ENCODE peak calls at places on chromosomes 16 and 17, in nine cellular contexts. One of them, this sample, is unnamed. For H3K4me1, the result is how much of the 10 kb centered on the place peaks cover.

GRCh38 chr16:54489225-54489781 is 202.7 kb upstream of the IRX3 start:
- DNase-seq in esophagus muscularis mucosa: no peak
- DNase-seq in GM12878: no peak
- DNase-seq in ovary: no peak
- DNase-seq in suprapubic skin: no peak
- DNase-seq in upper lobe of left lung: no peak
- DNase-seq in H1: no peak
- DNase-seq in A549: no peak
- DNase-seq in sigmoid colon: no peak
- DNase-seq in this sample: peak

GRCh38 chr16:53498984-53499383 is 4.0 kb downstream of the AKTIP start:
- DNase-seq in esophagus muscularis mucosa: peak
- DNase-seq in GM12878: no peak
- DNase-seq in ovary: no peak
- DNase-seq in suprapubic skin: no peak
- DNase-seq in upper lobe of left lung: no peak
- DNase-seq in H1: no peak
- DNase-seq in A549: no peak
- DNase-seq in sigmoid colon: no peak
- DNase-seq in this sample: no peak

GRCh38 chr17:42618442-42619150 is 9.1 kb downstream of the TUBG1 start:
- DNase-seq in esophagus muscularis mucosa: no peak
- DNase-seq in GM12878: peak
- DNase-seq in ovary: no peak
- DNase-seq in suprapubic skin: no peak
- DNase-seq in upper lobe of left lung: no peak
- DNase-seq in H1: peak
- DNase-seq in A549: peak
- DNase-seq in sigmoid colon: no peak
- DNase-seq in this sample: peak

GRCh38 chr16:80337786-80338185 is 203.0 kb upstream of the DYNLRB2 start:
- DNase-seq in esophagus muscularis mucosa: no peak
- DNase-seq in GM12878: no peak
- DNase-seq in ovary: no peak
- DNase-seq in suprapubic skin: no peak
- DNase-seq in upper lobe of left lung: no peak
- DNase-seq in H1: peak
- DNase-seq in A549: no peak
- DNase-seq in sigmoid colon: no peak
- DNase-seq in this sample: no peak

GRCh38 chr16:11681526-11681925 is 13.3 kb downstream of the SNN start:
- DNase-seq in esophagus muscularis mucosa: no peak
- DNase-seq in GM12878: no peak
- DNase-seq in ovary: no peak
- DNase-seq in suprapubic skin: peak
- DNase-seq in upper lobe of left lung: no peak
- DNase-seq in H1: no peak
- DNase-seq in A549: no peak
- DNase-seq in sigmoid colon: peak
- DNase-seq in this sample: peak

GRCh38 chr17:9259419-9259818 is 238.1 kb downstream of the NTN1 start:
- DNase-seq in esophagus muscularis mucosa: no peak
- DNase-seq in GM12878: no peak
- DNase-seq in ovary: no peak
- DNase-seq in suprapubic skin: no peak
- DNase-seq in upper lobe of left lung: no peak
- DNase-seq in H1: no peak
- DNase-seq in A549: no peak
- DNase-seq in sigmoid colon: no peak
- DNase-seq in this sample: no peak

GRCh38 chr16:64437706-64438329 is 684.0 kb downstream of the CDH11 start:
- DNase-seq in esophagus muscularis mucosa: no peak
- DNase-seq in GM12878: no peak
- DNase-seq in ovary: no peak
- DNase-seq in suprapubic skin: no peak
- DNase-seq in upper lobe of left lung: no peak
- DNase-seq in H1: no peak
- DNase-seq in A549: no peak
- DNase-seq in sigmoid colon: no peak
- DNase-seq in this sample: no peak

GRCh38 chr17:33267279-33267790 is 25.8 kb downstream of the ASIC2 start:
- DNase-seq in esophagus muscularis mucosa: no peak
- DNase-seq in GM12878: no peak
- DNase-seq in ovary: no peak
- DNase-seq in suprapubic skin: no peak
- DNase-seq in upper lobe of left lung: no peak
- DNase-seq in H1: no peak
- DNase-seq in A549: peak
- DNase-seq in sigmoid colon: no peak
- DNase-seq in this sample: no peak

GRCh38 chr17:19024101-19025078 is 19.8 kb upstream of the FAM83G start:
- DNase-seq in esophagus muscularis mucosa: no peak
- DNase-seq in GM12878: no peak
- DNase-seq in ovary: no peak
- DNase-seq in suprapubic skin: peak
- DNase-seq in upper lobe of left lung: peak
- DNase-seq in H1: no peak
- DNase-seq in A549: no peak
- DNase-seq in sigmoid colon: peak
- DNase-seq in this sample: no peak

GRCh38 chr16:29303520-29303919 is 103.0 kb downstream of the NPIPB11 start:
- DNase-seq in esophagus muscularis mucosa: no peak
- DNase-seq in GM12878: no peak
- DNase-seq in ovary: no peak
- DNase-seq in suprapubic skin: no peak
- DNase-seq in upper lobe of left lung: no peak
- DNase-seq in H1: no peak
- DNase-seq in A549: no peak
- DNase-seq in sigmoid colon: no peak
- DNase-seq in this sample: no peak

GRCh38 chr17:63441654-63442053 is 4.5 kb downstream of the CYB561 start:
- DNase-seq in esophagus muscularis mucosa: no peak
- DNase-seq in GM12878: no peak
- DNase-seq in ovary: no peak
- DNase-seq in suprapubic skin: no peak
- DNase-seq in upper lobe of left lung: no peak
- DNase-seq in H1: no peak
- DNase-seq in A549: no peak
- DNase-seq in sigmoid colon: no peak
- DNase-seq in this sample: no peak

GRCh38 chr16:57949013-57949412 is 21.9 kb downstream of the CNGB1 start:
- DNase-seq in esophagus muscularis mucosa: no peak
- DNase-seq in GM12878: no peak
- DNase-seq in ovary: no peak
- DNase-seq in suprapubic skin: no peak
- DNase-seq in upper lobe of left lung: no peak
- DNase-seq in H1: no peak
- DNase-seq in A549: no peak
- DNase-seq in sigmoid colon: no peak
- DNase-seq in this sample: no peak

GRCh38 chr17:48456584-48456983 is 26.6 kb upstream of the SKAP1 start:
- DNase-seq in esophagus muscularis mucosa: no peak
- DNase-seq in GM12878: no peak
- DNase-seq in ovary: no peak
- DNase-seq in suprapubic skin: no peak
- DNase-seq in upper lobe of left lung: no peak
- DNase-seq in H1: no peak
- DNase-seq in A549: no peak
- DNase-seq in sigmoid colon: no peak
- DNase-seq in this sample: no peak

DNA sequence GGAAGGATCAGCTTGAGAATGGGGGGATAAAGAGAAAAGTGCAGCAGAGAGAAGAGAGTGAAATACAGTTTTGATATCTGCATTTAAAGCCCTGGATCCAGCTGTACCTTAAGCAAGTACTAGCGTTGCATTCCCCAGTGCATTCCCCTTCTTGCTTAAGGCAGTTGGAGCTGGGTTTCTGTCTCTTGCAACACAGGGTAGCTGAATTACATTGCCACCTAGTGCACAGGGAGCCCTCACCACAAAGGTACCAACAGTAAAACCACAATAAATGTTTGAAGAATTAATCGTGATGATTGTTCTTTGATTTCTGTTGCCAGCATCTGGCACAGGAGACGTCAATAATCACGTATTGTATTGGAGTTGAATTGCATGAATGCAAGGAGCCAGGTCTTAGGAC is 588.7 kb downstream of the RBFOX1 start:
- DNase-seq in esophagus muscularis mucosa: no peak
- DNase-seq in GM12878: no peak
- DNase-seq in ovary: no peak
- DNase-seq in suprapubic skin: no peak
- DNase-seq in upper lobe of left lung: no peak
- DNase-seq in H1: no peak
- DNase-seq in A549: no peak
- DNase-seq in sigmoid colon: no peak
- DNase-seq in this sample: no peak
- TF ChIP-seq CTCF in esophagus muscularis mucosa: no peak
- TF ChIP-seq CTCF in GM12878: no peak
- TF ChIP-seq CTCF in ovary: no peak
- TF ChIP-seq CTCF in suprapubic skin: no peak
- TF ChIP-seq CTCF in upper lobe of left lung: no peak
- TF ChIP-seq CTCF in H1: peak
- TF ChIP-seq CTCF in A549: no peak
- TF ChIP-seq CTCF in sigmoid colon: no peak
- TF ChIP-seq CTCF in this sample: no peak

GRCh38 chr16:76441391-76441790 is 164.2 kb downstream of the CNTNAP4 start:
- DNase-seq in esophagus muscularis mucosa: no peak
- DNase-seq in GM12878: no peak
- DNase-seq in ovary: no peak
- DNase-seq in suprapubic skin: no peak
- DNase-seq in upper lobe of left lung: no peak
- DNase-seq in H1: no peak
- DNase-seq in A549: no peak
- DNase-seq in sigmoid colon: no peak
- DNase-seq in this sample: no peak

GRCh38 chr16:76446251-76446650 is 169.1 kb downstream of the CNTNAP4 start:
- DNase-seq in esophagus muscularis mucosa: no peak
- DNase-seq in GM12878: no peak
- DNase-seq in ovary: no peak
- DNase-seq in suprapubic skin: no peak
- DNase-seq in upper lobe of left lung: no peak
- DNase-seq in H1: no peak
- DNase-seq in A549: no peak
- DNase-seq in sigmoid colon: no peak
- DNase-seq in this sample: no peak

GRCh38 chr16:76441886-76442285 is 164.7 kb downstream of the CNTNAP4 start:
- DNase-seq in esophagus muscularis mucosa: no peak
- DNase-seq in GM12878: no peak
- DNase-seq in ovary: no peak
- DNase-seq in suprapubic skin: no peak
- DNase-seq in upper lobe of left lung: no peak
- DNase-seq in H1: no peak
- DNase-seq in A549: no peak
- DNase-seq in sigmoid colon: no peak
- DNase-seq in this sample: no peak

GRCh38 chr16:76444823-76445222 is 167.6 kb downstream of the CNTNAP4 start:
- DNase-seq in esophagus muscularis mucosa: no peak
- DNase-seq in GM12878: no peak
- DNase-seq in ovary: no peak
- DNase-seq in suprapubic skin: no peak
- DNase-seq in upper lobe of left lung: no peak
- DNase-seq in H1: no peak
- DNase-seq in A549: no peak
- DNase-seq in sigmoid colon: no peak
- DNase-seq in this sample: no peak

DNA sequence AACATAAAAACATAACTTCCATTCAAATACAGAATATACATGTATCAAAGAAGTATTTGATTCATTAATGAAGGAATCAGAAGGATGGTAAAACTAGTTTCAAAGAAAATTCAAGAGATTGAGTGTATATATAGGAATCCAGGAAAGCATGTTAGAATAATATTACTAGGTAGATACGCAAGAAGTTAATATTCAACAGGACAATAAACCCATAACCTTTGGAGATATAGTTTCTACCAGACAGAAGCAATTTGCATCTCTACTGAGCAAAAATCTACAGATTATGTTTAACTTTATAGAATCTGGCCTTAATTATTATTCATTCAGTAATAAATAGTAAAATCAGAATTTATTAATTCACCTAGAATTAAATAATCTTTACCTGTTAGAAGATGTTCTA is 166.8 kb downstream of the CNTNAP4 start:
- DNase-seq in esophagus muscularis mucosa: no peak
- DNase-seq in GM12878: no peak
- DNase-seq in ovary: no peak
- DNase-seq in suprapubic skin: no peak
- DNase-seq in upper lobe of left lung: no peak
- DNase-seq in H1: no peak
- DNase-seq in A549: no peak
- DNase-seq in sigmoid colon: no peak
- DNase-seq in this sample: no peak
- H3K4me1 ChIP-seq in esophagus muscularis mucosa: under half
- H3K4me1 ChIP-seq in GM12878: under half
- H3K4me1 ChIP-seq in ovary: under half
- H3K4me1 ChIP-seq in suprapubic skin: under half
- H3K4me1 ChIP-seq in upper lobe of left lung: under half
- H3K4me1 ChIP-seq in H1: under half
- H3K4me1 ChIP-seq in A549: under half
- H3K4me1 ChIP-seq in sigmoid colon: under half
- H3K4me1 ChIP-seq in this sample: under half

DNA sequence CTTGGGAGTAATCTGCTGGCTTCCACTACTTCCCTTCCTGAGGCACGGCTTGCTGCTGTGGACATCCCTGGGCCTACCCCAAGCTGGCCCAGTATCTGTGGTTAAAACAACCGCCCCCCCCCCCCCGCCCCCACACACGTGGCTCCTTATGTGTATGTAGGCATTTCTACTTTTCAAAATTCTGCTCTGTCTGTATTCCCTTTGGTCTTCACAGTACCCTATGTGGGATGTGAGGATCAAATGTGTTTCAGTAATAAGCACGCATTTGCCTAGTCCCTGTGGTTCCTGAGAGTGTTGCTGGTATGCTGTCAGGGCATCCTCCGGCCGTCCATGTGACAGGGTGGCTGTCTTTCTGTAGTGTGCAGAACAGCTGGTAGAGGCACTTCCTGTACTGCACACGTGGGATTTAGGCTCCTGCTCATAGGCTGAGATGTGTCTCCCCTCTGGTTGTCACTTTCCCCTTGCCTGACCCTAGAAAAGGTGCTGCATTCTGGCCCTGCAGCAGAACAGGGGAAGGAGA is 2.2 kb downstream of the NT5M start:
- DNase-seq in esophagus muscularis mucosa: no peak
- DNase-seq in GM12878: peak
- DNase-seq in ovary: no peak
- DNase-seq in suprapubic skin: no peak
- DNase-seq in upper lobe of left lung: no peak
- DNase-seq in H1: no peak
- DNase-seq in A549: no peak
- DNase-seq in sigmoid colon: no peak
- DNase-seq in this sample: peak
- TF ChIP-seq EP300 in esophagus muscularis mucosa: no peak
- TF ChIP-seq EP300 in GM12878: no peak
- TF ChIP-seq EP300 in ovary: no peak
- TF ChIP-seq EP300 in suprapubic skin: no peak
- TF ChIP-seq EP300 in upper lobe of left lung: no peak
- TF ChIP-seq EP300 in H1: no peak
- TF ChIP-seq EP300 in A549: no peak
- TF ChIP-seq EP300 in sigmoid colon: no peak
- TF ChIP-seq EP300 in this sample: no peak

DNA sequence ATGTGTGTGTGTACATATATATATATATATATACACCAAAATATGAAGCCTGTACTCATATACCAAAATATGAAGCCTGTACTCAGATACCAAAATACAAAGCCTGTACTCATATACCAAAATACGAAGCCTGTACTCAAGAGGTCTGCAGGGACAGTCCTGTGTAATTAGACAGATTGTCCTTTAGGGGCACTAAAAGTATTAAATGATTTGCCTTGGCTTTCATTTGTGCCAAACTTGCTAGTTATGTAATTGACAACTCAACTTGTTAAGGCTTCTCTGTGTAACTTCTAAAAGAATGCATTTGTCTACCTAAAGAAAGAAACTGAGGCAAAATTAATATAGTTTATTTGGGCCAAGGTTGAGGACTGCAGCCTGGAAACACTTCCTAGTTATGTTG is 30.8 kb upstream of the DHX40 start:
- DNase-seq in esophagus muscularis mucosa: peak
- DNase-seq in GM12878: no peak
- DNase-seq in ovary: no peak
- DNase-seq in suprapubic skin: no peak
- DNase-seq in upper lobe of left lung: no peak
- DNase-seq in H1: no peak
- DNase-seq in A549: peak
- DNase-seq in sigmoid colon: no peak
- DNase-seq in this sample: no peak
- TF ChIP-seq CTCF in esophagus muscularis mucosa: no peak
- TF ChIP-seq CTCF in GM12878: no peak
- TF ChIP-seq CTCF in ovary: no peak
- TF ChIP-seq CTCF in suprapubic skin: no peak
- TF ChIP-seq CTCF in upper lobe of left lung: no peak
- TF ChIP-seq CTCF in H1: no peak
- TF ChIP-seq CTCF in A549: peak
- TF ChIP-seq CTCF in sigmoid colon: no peak
- TF ChIP-seq CTCF in this sample: no peak

This sample was measured in transverse colon.